ENCODE peak calls at places on chromosomes 6 and 20, in four cellular contexts. B is H1, O is HepG2, Y is K562. U is an unnamed sample.

GRCh38 chr6:96940322-96940721 is 15.8 kb downstream of the KLHL32 start:
- DNase-seq in B (no peak), Y (no peak), O (no peak), U (no peak)

GRCh38 chr6:53707108-53707897 is 41.7 kb upstream of the KLHL31 start:
- DNase-seq in B (no peak), O (no peak), Y (no peak), U (no peak)

GRCh38 chr6:49787176-49787575 is at the start of gene PGK2:
- DNase-seq in Y (peak), B (peak), O (no peak), U (peak)

GRCh38 chr20:61718361-61718760 is 347.3 kb downstream of the TAF4 start:
- DNase-seq in B (no peak), Y (no peak), O (no peak), U (no peak)

GRCh38 chr6:121794630-121795029 is 359.2 kb downstream of the GJA1 start:
- DNase-seq in O (no peak), B (no peak), Y (no peak), U (peak)

GRCh38 chr6:166586424-166587156 is at the start of gene RAMACL:
- DNase-seq in Y (peak), O (no peak), B (no peak), U (peak)

GRCh38 chr6:138098306-138098705 is 8.9 kb downstream of the PERP start:
- DNase-seq in O (no peak), Y (no peak), B (no peak), U (no peak)

GRCh38 chr20:60529149-60529548 is 570.9 kb downstream of the CDH26 start:
- DNase-seq in B (no peak), O (no peak), Y (no peak), U (no peak)

GRCh38 chr6:123529058-123529457 is 107.7 kb downstream of the TRDN start:
- DNase-seq in O (no peak), B (no peak), Y (no peak), U (no peak)

GRCh38 chr6:151461673-151462072 is 9.7 kb upstream of the RMND1 start:
- DNase-seq in Y (no peak), O (no peak), B (no peak), U (no peak)

GRCh38 chr6:6610031-6610591 is 21.6 kb downstream of the LY86 start:
- DNase-seq in O (no peak), Y (no peak), B (no peak), U (no peak)

GRCh38 chr6:22727709-22728108 is 158.3 kb downstream of the HDGFL1 start:
- DNase-seq in B (no peak), Y (no peak), O (no peak), U (no peak)

GRCh38 chr6:35919827-35920751 is 809 bp downstream of the SRPK1 start:
- DNase-seq in O (peak), Y (peak), B (no peak), U (no peak)

GRCh38 chr6:32529697-32530429 is at the start of gene HLA-DRB5:
- DNase-seq in Y (no peak), B (no peak), O (no peak), U (peak)

GRCh38 chr20:48791014-48791413 is 36.8 kb downstream of the PREX1 start:
- DNase-seq in Y (no peak), B (no peak), O (no peak), U (no peak)

GRCh38 chr6:52558266-52559000 is 18.4 kb downstream of the TRAM2 start:
- DNase-seq in Y (no peak), B (no peak), O (no peak), U (no peak)

DNA sequence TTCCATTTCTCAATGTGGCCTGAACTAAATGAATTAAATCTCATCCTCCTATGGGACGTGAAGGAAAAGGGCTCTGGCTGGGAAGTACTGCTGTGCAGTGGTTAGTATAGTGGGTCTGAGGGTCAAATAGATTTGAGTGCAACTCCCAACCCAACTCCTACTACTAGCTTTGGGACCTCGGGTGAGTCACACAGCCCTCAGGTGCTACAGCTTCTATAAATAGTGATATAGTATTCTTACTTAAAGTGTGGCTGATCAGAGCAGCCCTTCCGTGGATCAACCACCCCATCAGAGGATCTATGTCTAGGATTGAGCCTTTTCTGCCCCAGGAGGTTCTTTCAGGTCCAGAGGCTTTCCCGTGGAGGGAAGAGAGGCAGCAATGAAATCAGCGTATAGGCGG is 904 bp upstream of the UST start:
- DNase-seq in O (no peak), B (no peak), Y (no peak), U (no peak)
- TF ChIP-seq FOSL1 in O (no peak), B (no peak), Y (no peak), U (no peak)

DNA sequence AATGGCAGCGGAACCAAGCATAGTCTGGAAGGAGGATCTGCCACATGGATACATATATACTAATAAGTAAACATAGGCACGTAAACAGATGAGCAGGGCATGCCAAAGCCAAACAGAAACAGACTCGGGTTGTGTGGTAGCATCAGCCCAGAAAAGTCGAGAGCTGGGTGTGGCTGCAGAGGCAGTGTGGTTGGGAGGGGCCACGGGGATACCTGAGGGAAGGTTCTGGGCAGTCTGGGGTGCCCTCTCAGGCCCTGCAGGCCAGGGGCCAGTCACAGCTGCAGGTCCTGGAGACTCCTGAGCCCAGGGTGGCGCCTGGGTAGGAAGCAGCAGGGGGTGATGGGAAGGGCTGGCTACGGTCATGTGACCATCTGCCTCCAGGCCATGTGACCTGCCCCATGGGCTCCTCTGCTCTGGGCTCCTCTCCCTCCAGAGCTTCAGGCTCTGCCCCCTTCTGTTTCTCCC is 42.8 kb upstream of the MRPS10 start:
- DNase-seq in B (no peak), O (peak), Y (peak), U (peak)
- TF ChIP-seq FOSL1 in B (no peak), O (no peak), Y (peak), U (no peak)

GRCh38 chr6:147150303-147150702 is 53.9 kb upstream of the STXBP5 start:
- DNase-seq in B (no peak), Y (no peak), O (no peak), U (no peak)

GRCh38 chr6:147154454-147154853 is 49.8 kb upstream of the STXBP5 start:
- DNase-seq in Y (no peak), O (peak), B (no peak), U (no peak)

GRCh38 chr6:147149826-147150225 is 54.4 kb upstream of the STXBP5 start:
- DNase-seq in O (no peak), Y (no peak), B (no peak), U (no peak)

DNA sequence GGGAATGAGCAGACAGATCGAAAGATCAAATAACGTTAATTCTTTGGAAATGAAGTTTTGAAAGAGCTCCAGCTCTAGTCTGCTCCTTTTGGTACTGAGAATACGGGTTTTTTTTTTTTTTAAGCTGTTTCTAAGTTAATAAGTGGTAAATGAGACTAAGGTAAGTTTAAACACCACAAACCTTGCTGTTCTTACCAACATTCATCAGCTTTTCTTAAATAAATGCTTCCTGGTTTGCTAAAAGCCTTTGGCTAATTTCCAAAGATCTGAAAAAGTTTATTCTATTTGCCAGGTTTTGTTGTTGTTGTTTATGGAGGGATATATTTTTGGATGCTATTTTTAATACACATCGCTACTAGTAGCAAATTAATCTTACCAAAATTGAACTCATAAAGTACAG is 55.1 kb upstream of the STXBP5 start:
- DNase-seq in B (no peak), Y (no peak), O (no peak), U (no peak)
- TF ChIP-seq FOSL1 in B (no peak), Y (no peak), O (no peak), U (no peak)

GRCh38 chr6:40164345-40164755 is 230.1 kb upstream of the MOCS1 start:
- DNase-seq in Y (peak), O (no peak), B (no peak), U (no peak)
- TF ChIP-seq FOSL1 in Y (no peak), O (no peak), B (no peak), U (no peak)

GRCh38 chr6:169957351-169957963 is 206.0 kb downstream of the ERMARD start:
- DNase-seq in Y (no peak), B (no peak), O (no peak), U (no peak)
- TF ChIP-seq FOSL1 in Y (no peak), B (no peak), O (no peak), U (no peak)

GRCh38 chr20:51562027-51562333 is 19.5 kb upstream of the NFATC2 start:
- DNase-seq in Y (no peak), B (no peak), O (no peak), U (no peak)
- TF ChIP-seq FOSL1 in Y (no peak), B (no peak), O (no peak), U (no peak)

GRCh38 chr6:11279213-11279780 is 46.8 kb upstream of the NEDD9 start:
- DNase-seq in O (no peak), Y (no peak), B (no peak), U (no peak)
- TF ChIP-seq FOSL1 in O (no peak), Y (no peak), B (no peak), U (no peak)

DNA sequence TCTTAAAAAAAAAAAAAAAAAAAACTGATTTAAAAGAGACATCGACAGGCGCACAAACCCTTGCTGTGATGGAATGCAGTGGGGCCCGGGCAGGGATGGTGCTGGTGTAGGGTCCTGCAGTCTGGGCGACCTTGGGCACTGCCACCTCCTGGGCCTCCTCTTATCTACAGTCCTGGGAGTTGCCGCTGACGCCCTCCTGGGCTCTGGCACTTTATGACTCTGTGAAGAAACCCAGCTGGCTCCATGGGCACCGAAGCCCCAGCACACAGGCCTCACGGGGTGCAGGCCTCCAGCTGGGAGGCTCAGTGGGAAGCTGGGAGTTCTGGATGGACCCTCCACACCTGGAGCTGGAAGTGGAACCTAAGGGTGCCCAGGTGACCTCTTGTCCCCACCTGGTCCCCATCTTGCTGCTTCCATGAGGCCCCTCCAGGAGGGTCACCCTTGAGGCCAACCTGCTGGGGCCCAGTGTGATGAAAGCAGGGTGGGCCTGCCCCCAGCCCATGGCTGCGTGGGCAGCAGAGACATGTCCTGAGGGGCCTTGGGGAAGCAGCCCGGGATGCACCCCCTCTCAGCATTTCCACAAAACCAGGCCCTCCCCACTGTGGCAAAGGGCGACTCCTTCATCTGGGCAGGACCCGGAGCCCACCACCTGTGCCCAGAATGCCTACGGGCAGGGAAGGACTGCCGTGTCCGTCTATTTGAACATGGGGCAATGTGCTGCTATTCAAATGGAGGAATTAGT is 104.9 kb downstream of the ASXL1 start:
- DNase-seq in Y (no peak), O (no peak), B (no peak), U (no peak)
- TF ChIP-seq FOSL1 in Y (no peak), O (no peak), B (no peak), U (no peak)

GRCh38 chr6:56552212-56553130 is 90.2 kb downstream of the DST start:
- DNase-seq in O (no peak), B (no peak), Y (no peak), U (no peak)

GRCh38 chr6:56551409-56552120 is 91.1 kb downstream of the DST start:
- DNase-seq in B (no peak), O (peak), Y (no peak), U (no peak)

GRCh38 chr6:56547687-56548086 is 95.0 kb downstream of the DST start:
- DNase-seq in O (no peak), B (no peak), Y (no peak), U (no peak)

GRCh38 chr6:56550307-56550706 is 92.4 kb downstream of the DST start:
- DNase-seq in O (no peak), Y (no peak), B (no peak), U (no peak)

GRCh38 chr6:56549014-56549413 is 93.7 kb downstream of the DST start:
- DNase-seq in Y (no peak), O (no peak), B (no peak), U (no peak)
- TF ChIP-seq FOSL1 in Y (no peak), O (no peak), B (no peak), U (no peak)

GRCh38 chr6:24252215-24252614 is 105.6 kb downstream of the DCDC2 start:
- DNase-seq in Y (no peak), O (no peak), B (no peak), U (no peak)
- TF ChIP-seq FOSL1 in Y (no peak), O (no peak), B (no peak), U (no peak)